ENCODE peak calls at places on chromosomes 6 and 20, in seven cellular contexts. N is CD8-positive, alpha-beta memory T cell; E is brain microvascular endothelial cell; K is H7; T is NCI-H460; S is NCI-H510A treated with DMSO at 0.1 percent for 48 hours; W is ELR. V is an unnamed sample.

GRCh38 chr20:1382670-1383069 is 10.2 kb downstream of the FKBP1A start:
- DNase-seq in N (no peak), S (no peak), K (no peak), E (no peak), W (no peak), T (no peak), V (no peak)

GRCh38 chr6:6717953-6718352 is 129.4 kb downstream of the LY86 start:
- DNase-seq in N (no peak), T (no peak), K (no peak), S (no peak), E (no peak), W (no peak), V (no peak)

GRCh38 chr6:105452924-105453756 is 50.3 kb upstream of the PREP start:
- DNase-seq in K (no peak), E (no peak), T (no peak), S (no peak), W (no peak), N (peak; percentile 60), V (peak; percentile 23)

GRCh38 chr6:106557837-106558236 is 71.5 kb downstream of the RTN4IP1 start:
- DNase-seq in W (peak; percentile 24), S (no peak), E (no peak), T (no peak), N (no peak), K (no peak), V (no peak)

GRCh38 chr20:58538752-58539151 is 23.6 kb upstream of the APCDD1L start:
- DNase-seq in S (no peak), W (peak; percentile 88), E (peak; percentile 29), K (no peak), N (no peak), T (no peak), V (no peak)

GRCh38 chr20:20369353-20370086 is 1.6 kb downstream of the INSM1 start:
- DNase-seq in T (no peak), N (no peak), W (no peak), E (no peak), K (peak; percentile 82), S (peak; percentile 74), V (no peak)

GRCh38 chr6:26141378-26141901 is 54.2 kb downstream of the HFE start:
- DNase-seq in W (no peak), N (no peak), S (no peak), K (no peak), E (no peak), T (no peak), V (no peak)

GRCh38 chr6:150977276-150977675 is 111.8 kb downstream of the MTHFD1L start:
- DNase-seq in T (no peak), K (no peak), W (no peak), E (no peak), S (no peak), N (no peak), V (no peak)

GRCh38 chr6:34982424-34982852 is 93.4 kb downstream of the ANKS1A start:
- DNase-seq in T (peak; percentile 19), N (no peak), E (peak; percentile 21), S (no peak), K (no peak), W (peak; percentile 35), V (no peak)

GRCh38 chr20:11178946-11179654 is 505.3 kb upstream of the JAG1 start:
- DNase-seq in E (peak; percentile 72), K (no peak), T (no peak), W (peak; percentile 75), N (no peak), S (no peak), V (no peak)

GRCh38 chr6:130700397-130700796 is 126.8 kb upstream of the SMLR1 start:
- DNase-seq in K (no peak), T (no peak), W (no peak), N (no peak), E (no peak), S (no peak), V (no peak)

GRCh38 chr20:18058661-18059467 is 1.1 kb upstream of the OVOL2 start:
- DNase-seq in S (peak; percentile 93), T (no peak), E (no peak), K (peak; percentile 89), W (no peak), N (no peak), V (no peak)

GRCh38 chr20:62778601-62779416 is 17.5 kb upstream of the MRGBP start:
- DNase-seq in S (no peak), E (no peak), N (no peak), T (no peak), K (peak; percentile 84), W (no peak), V (no peak)

GRCh38 chr6:108751851-108752732 is 96.1 kb upstream of the ARMC2 start:
- DNase-seq in T (no peak), E (no peak), N (no peak), S (no peak), K (no peak), W (no peak), V (no peak)

GRCh38 chr6:30748851-30749540 is 4.6 kb upstream of the IER3 start:
- DNase-seq in E (no peak), K (no peak), T (no peak), S (no peak), W (peak; percentile 86), N (no peak), V (no peak)

GRCh38 chr6:2245954-2246863 is 804 bp upstream of the GMDS start:
- DNase-seq in S (peak; percentile 73), E (peak; percentile 8), K (peak; percentile 60), N (peak; percentile 41), T (peak; percentile 30), W (peak; percentile 63), V (no peak)

GRCh38 chr6:41469951-41470340 is 76.2 kb upstream of the FOXP4 start:
- DNase-seq in W (peak; percentile 36), K (peak; percentile 86), S (no peak), T (no peak), E (no peak), N (no peak), V (no peak)

GRCh38 chr6:69865126-69865525 is 1.2 kb upstream of the COL19A1 start:
- DNase-seq in S (no peak), N (no peak), E (peak; percentile 27), W (peak; percentile 59), T (no peak), K (no peak), V (no peak)

GRCh38 chr6:27049863-27050781 is 197.4 kb upstream of the PRSS16 start:
- DNase-seq in E (no peak), T (no peak), W (no peak), S (peak; percentile 89), K (peak; percentile 18), N (no peak), V (no peak)

GRCh38 chr6:41531591-41532582 is 14.3 kb upstream of the FOXP4 start:
- DNase-seq in N (peak; percentile 18), W (peak; percentile 43), T (no peak), E (peak; percentile 34), K (peak; percentile 59), S (peak; percentile 48), V (peak; percentile 52)

GRCh38 chr6:31797607-31798006 is 2.1 kb upstream of the VARS1 start:
- DNase-seq in W (no peak), K (no peak), N (no peak), E (no peak), S (no peak), T (no peak), V (no peak)

GRCh38 chr6:42960243-42961019 is at the start of gene GNMT:
- DNase-seq in K (peak; percentile 97), N (peak; percentile 24), E (no peak), S (peak; percentile 92), W (peak; percentile 35), T (no peak), V (peak; percentile 9)

GRCh38 chr20:7161690-7162089 is 394.2 kb downstream of the BMP2 start:
- DNase-seq in W (no peak), T (no peak), N (no peak), K (peak; percentile 32), E (peak; percentile 3), S (peak; percentile 19), V (no peak)

GRCh38 chr6:103687430-103687829 is 1172.3 kb downstream of the HACE1 start:
- DNase-seq in T (no peak), W (no peak), S (no peak), K (no peak), E (no peak), N (no peak), V (no peak)

GRCh38 chr20:10856237-10856636 is 182.4 kb upstream of the JAG1 start:
- DNase-seq in T (no peak), W (no peak), S (no peak), K (no peak), E (no peak), N (no peak), V (no peak)

GRCh38 chr20:16752082-16752481 is 3.9 kb downstream of the OTOR start:
- DNase-seq in N (no peak), T (no peak), E (no peak), K (no peak), W (no peak), S (no peak), V (no peak)

V was measured in memory B cell.